ENCODE peak calls at places on chromosomes 2 and 18, in four cellular contexts. Y is K562, N is GM12878, P is HepG2. S is an unnamed sample.

GRCh38 chr18:8140841-8141501 is 468.3 kb upstream of the RAB12 start:
- DNase-seq in Y (peak), N (no peak), P (no peak), S (no peak)

GRCh38 chr2:160087854-160088745 is 25.7 kb upstream of the PLA2R1 start:
- DNase-seq in N (no peak), Y (peak), P (peak), S (peak)

GRCh38 chr2:47402555-47402804 is 476 bp upstream of the MSH2 start:
- DNase-seq in Y (no peak), N (no peak), P (no peak), S (no peak)

GRCh38 chr2:9763356-9764152 is 79.7 kb upstream of the TAF1B start:
- DNase-seq in P (peak), Y (peak), N (no peak), S (no peak)

GRCh38 chr2:193124820-193125219 is 930.1 kb upstream of the TMEFF2 start:
- DNase-seq in Y (no peak), N (no peak), P (no peak), S (no peak)

GRCh38 chr2:95698166-95698565 is 106.4 kb downstream of the TRIM43 start:
- DNase-seq in N (no peak), Y (no peak), P (no peak), S (no peak)

GRCh38 chr2:74743778-74744177 is 89.7 kb downstream of the SEMA4F start:
- DNase-seq in P (no peak), Y (no peak), N (no peak), S (no peak)

GRCh38 chr2:529425-529824 is 147.8 kb downstream of the TMEM18 start:
- DNase-seq in P (peak), N (no peak), Y (peak), S (peak)

GRCh38 chr2:61671561-61672315 is 133.6 kb upstream of the XPO1 start:
- DNase-seq in P (peak), Y (no peak), N (no peak), S (no peak)

GRCh38 chr18:36760598-36760997 is 68.2 kb downstream of the TPGS2 start:
- DNase-seq in Y (no peak), N (no peak), P (no peak), S (no peak)

GRCh38 chr2:160445673-160446072 is 47.9 kb downstream of the RBMS1 start:
- DNase-seq in N (no peak), Y (no peak), P (no peak), S (no peak)

GRCh38 chr2:71748227-71748626 is 294.9 kb downstream of the DYSF start:
- DNase-seq in Y (peak), P (no peak), N (no peak), S (no peak)

GRCh38 chr2:237290249-237290648 is 123.7 kb downstream of the COL6A3 start:
- DNase-seq in N (no peak), Y (no peak), P (no peak), S (peak)

GRCh38 chr2:233643128-233643527 is 6.9 kb downstream of the UGT1A10 start:
- DNase-seq in P (peak), N (no peak), Y (peak), S (peak)

GRCh38 chr2:138893746-138894145 is 113.6 kb upstream of the NXPH2 start:
- DNase-seq in P (no peak), Y (no peak), N (no peak), S (no peak)

GRCh38 chr2:223929575-223930001 is 15.5 kb downstream of the WDFY1 start:
- DNase-seq in Y (no peak), P (peak), N (no peak), S (no peak)
- TF ChIP-seq FOXK2 in Y (no peak), P (no peak), N (no peak), S (no peak)

DNA sequence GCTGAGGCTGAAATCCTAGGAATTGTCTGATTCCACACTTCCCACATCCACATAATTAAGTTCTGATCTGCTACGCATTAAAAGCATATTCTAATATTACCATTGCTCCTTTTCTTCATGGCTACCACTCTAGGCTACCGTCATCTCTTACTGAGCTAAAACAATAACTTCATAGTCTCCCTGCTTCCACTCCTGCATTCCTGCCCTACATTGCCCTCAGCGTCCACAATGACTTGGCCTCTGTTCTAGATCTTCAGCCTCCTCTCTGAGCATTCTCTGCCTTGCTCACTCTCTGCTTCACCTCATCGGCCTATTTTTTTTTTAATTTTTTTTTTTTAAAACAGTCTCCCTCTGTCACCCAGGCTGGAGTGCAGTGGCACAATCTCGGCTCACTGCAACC is 15.8 kb upstream of the TLK1 start:
- DNase-seq in Y (no peak), P (peak), N (no peak), S (no peak)
- TF ChIP-seq FOXK2 in Y (no peak), P (no peak), N (no peak), S (no peak)

GRCh38 chr2:69143726-69144360 is 130.9 kb downstream of the ANTXR1 start:
- DNase-seq in P (no peak), Y (no peak), N (no peak), S (no peak)
- TF ChIP-seq FOXK2 in P (no peak), Y (no peak), N (no peak), S (no peak)

DNA sequence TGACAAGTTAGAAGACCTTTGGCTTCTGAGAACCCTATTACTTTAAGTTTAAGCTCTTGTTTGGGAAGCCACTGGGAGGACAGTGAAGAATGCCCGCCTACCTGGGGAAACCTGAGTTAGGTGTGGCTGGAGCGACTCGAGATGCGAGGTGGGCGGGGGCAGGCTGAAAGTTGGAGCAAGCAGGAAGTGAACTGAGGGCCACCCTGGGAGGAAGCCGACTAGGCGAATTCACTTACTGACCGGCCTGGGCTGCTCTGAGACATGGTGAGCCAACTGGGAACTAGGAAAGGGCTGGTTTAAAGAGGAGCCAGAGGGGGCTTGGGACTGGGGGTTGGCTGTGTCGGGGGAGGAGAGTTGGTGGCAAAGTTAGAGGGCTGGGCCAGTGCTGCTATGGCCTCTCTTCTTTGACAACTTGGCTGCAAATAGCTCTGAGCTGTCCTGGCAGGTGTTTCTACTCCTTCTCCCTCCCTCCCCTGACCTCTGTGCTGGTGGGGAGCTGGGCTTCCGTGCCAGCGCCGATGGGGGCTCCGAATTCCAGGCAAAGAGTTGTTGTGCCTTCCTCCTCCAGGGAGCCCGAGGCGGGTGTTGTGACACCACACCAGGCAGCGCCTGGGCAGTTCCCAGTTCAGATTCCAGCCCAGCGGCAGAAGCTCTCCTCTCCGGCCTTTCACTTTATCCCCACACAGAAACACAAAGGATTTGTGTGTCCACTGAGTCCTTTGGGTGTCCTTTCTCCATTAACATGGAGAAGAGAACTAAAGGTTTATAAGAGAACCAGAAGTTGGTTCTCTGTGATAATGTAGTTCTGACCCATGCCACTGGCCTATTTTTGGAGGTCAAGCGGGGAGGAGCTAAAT is at the start of gene VAMP8:
- DNase-seq in P (peak), N (no peak), Y (peak), S (no peak)
- TF ChIP-seq FOXK2 in P (no peak), N (no peak), Y (peak), S (no peak)

GRCh38 chr2:43708891-43709290 is 32.7 kb upstream of the C1GALT1C1L start:
- DNase-seq in P (no peak), N (no peak), Y (no peak), S (no peak)

GRCh38 chr2:43708178-43708577 is 31.9 kb upstream of the C1GALT1C1L start:
- DNase-seq in N (no peak), Y (no peak), P (no peak), S (no peak)

DNA sequence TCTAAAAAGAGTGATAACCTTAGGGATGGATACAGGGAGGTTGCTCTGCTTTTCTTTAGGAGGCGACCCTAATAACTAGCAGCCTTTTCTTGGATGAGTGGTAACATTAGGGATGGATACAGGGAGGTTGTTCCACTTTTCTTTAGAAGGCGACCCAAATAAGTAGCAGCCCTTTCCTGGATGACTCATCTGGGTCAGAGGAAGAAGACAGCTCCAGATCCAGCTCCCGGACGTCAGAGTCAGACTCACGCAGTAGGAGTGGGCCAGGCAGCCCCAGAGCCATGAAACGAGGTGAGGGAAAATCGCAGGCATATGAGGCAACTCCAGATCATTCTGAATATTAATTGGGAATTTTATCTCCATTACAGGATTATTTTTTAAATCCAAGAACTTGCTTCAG is 31.0 kb upstream of the C1GALT1C1L start:
- DNase-seq in P (no peak), N (no peak), Y (peak), S (no peak)
- TF ChIP-seq FOXK2 in P (no peak), N (no peak), Y (no peak), S (no peak)

GRCh38 chr18:69948919-69949537 is 1.4 kb upstream of the CD226 start:
- DNase-seq in N (peak), P (no peak), Y (peak), S (no peak)
- TF ChIP-seq FOXK2 in N (no peak), P (no peak), Y (no peak), S (no peak)

DNA sequence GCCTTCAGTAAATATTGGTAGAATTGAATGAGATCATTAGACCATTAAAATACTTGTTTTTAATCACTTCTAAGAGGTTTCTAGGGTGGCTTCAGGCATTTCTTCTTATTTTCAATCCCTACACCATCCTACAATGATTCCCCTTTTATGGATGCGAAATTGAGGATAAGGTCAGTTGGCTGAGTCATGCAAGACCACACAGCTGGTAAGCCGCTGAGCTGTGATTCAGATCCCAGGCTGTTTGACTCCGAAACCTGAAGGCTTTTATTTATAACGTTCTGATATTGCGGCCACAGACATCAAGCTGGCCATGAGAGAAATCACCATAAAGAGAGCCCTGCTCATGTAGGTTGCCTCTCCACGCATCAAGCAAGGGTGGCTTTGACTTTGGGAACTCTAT is 133.4 kb downstream of the VAPA start:
- DNase-seq in P (no peak), N (no peak), Y (no peak), S (no peak)
- TF ChIP-seq FOXK2 in P (no peak), N (no peak), Y (no peak), S (no peak)

GRCh38 chr18:51778115-51778514 is 561.9 kb upstream of the DCC start:
- DNase-seq in P (no peak), N (no peak), Y (no peak), S (no peak)
- TF ChIP-seq FOXK2 in P (no peak), N (no peak), Y (no peak), S (no peak)